ENCODE peak calls at places on chromosomes 3 and 15, in nine cellular contexts. T is testis, I is right lobe of liver, L is kidney, H is lower lobe of right lung, F is fibroblast of lung, Z is adrenal gland, Q is psoas muscle, X is pancreas. P is an unnamed sample. For H3K4me1, the result is how much of the 10 kb centered on the place peaks cover.

GRCh38 chr3:140726061-140726460 is 48.2 kb downstream of the TRIM42 start:
- DNase-seq in T (no peak), I (no peak), L (no peak), H (no peak), F (no peak), Z (no peak), Q (no peak), X (no peak), P (no peak)

GRCh38 chr3:111566844-111567243 is 24.8 kb downstream of the CD96 start:
- DNase-seq in T (peak), I (no peak), L (no peak), H (no peak), F (no peak), Z (no peak), Q (no peak), X (no peak), P (no peak)

GRCh38 chr3:194491996-194492395 is 5.2 kb upstream of the ATP13A3 start:
- DNase-seq in T (no peak), I (no peak), L (no peak), H (no peak), F (no peak), Z (no peak), Q (no peak), X (no peak), P (no peak)

GRCh38 chr15:70584838-70585706 is 178.3 kb downstream of the UACA start:
- DNase-seq in T (peak), I (peak), L (no peak), H (no peak), F (peak), Z (no peak), Q (peak), X (no peak), P (no peak)

GRCh38 chr3:112974894-112975293 is at the start of gene CD200R1:
- DNase-seq in T (no peak), I (no peak), L (no peak), H (no peak), F (no peak), Z (no peak), Q (no peak), X (no peak), P (no peak)

GRCh38 chr15:47517737-47518136 is 199.6 kb upstream of the SEMA6D start:
- DNase-seq in T (no peak), I (no peak), L (no peak), H (no peak), F (peak), Z (no peak), Q (no peak), X (no peak), P (no peak)

GRCh38 chr3:100352296-100353178 is 18.0 kb downstream of the NIT2 start:
- DNase-seq in T (no peak), I (peak), L (no peak), H (no peak), F (no peak), Z (no peak), Q (no peak), X (no peak), P (no peak)

GRCh38 chr3:139151530-139151929 is 106.8 kb upstream of the PRR23C start:
- DNase-seq in T (no peak), I (no peak), L (no peak), H (no peak), F (no peak), Z (no peak), Q (no peak), X (no peak), P (no peak)

GRCh38 chr15:63073497-63074172 is 31.1 kb downstream of the TPM1 start:
- DNase-seq in T (no peak), I (no peak), L (no peak), H (no peak), F (no peak), Z (no peak), Q (no peak), X (no peak), P (no peak)

GRCh38 chr3:128188958-128189357 is 35.7 kb downstream of the EEFSEC start:
- DNase-seq in T (no peak), I (no peak), L (no peak), H (no peak), F (no peak), Z (no peak), Q (no peak), X (no peak), P (no peak)

GRCh38 chr3:39090922-39091321 is 16.5 kb downstream of the GORASP1 start:
- DNase-seq in T (no peak), I (no peak), L (no peak), H (no peak), F (peak), Z (no peak), Q (no peak), X (no peak), P (no peak)

GRCh38 chr15:55289011-55289572 is 521 bp downstream of the RAB27A start:
- DNase-seq in T (peak), I (peak), L (no peak), H (peak), F (peak), Z (peak), Q (peak), X (peak), P (peak)

GRCh38 chr3:132256984-132257383 is 60.2 kb upstream of the ACP3 start:
- DNase-seq in T (peak), I (no peak), L (no peak), H (no peak), F (peak), Z (peak), Q (no peak), X (no peak), P (no peak)

GRCh38 chr3:191329654-191330308 is 545 bp downstream of the UTS2B start:
- DNase-seq in T (peak), I (peak), L (no peak), H (peak), F (peak), Z (peak), Q (peak), X (peak), P (peak)

GRCh38 chr3:148718982-148719862 is 21.5 kb downstream of the AGTR1 start:
- DNase-seq in T (no peak), I (no peak), L (no peak), H (no peak), F (peak), Z (no peak), Q (no peak), X (no peak), P (no peak)

GRCh38 chr3:32198714-32199113 is 39.8 kb upstream of the CMTM8 start:
- DNase-seq in T (no peak), I (no peak), L (no peak), H (no peak), F (no peak), Z (no peak), Q (no peak), X (no peak), P (no peak)

GRCh38 chr3:60189304-60189703 is 1061.9 kb downstream of the FHIT start:
- DNase-seq in T (no peak), I (no peak), L (no peak), H (no peak), F (no peak), Z (no peak), Q (no peak), X (no peak), P (no peak)

GRCh38 chr3:179840985-179841384 is 188.1 kb downstream of the USP13 start:
- DNase-seq in T (no peak), I (no peak), L (no peak), H (no peak), F (peak), Z (no peak), Q (no peak), X (no peak), P (no peak)

GRCh38 chr15:67090297-67091072 is 25.1 kb downstream of the SMAD3 start:
- DNase-seq in T (no peak), I (no peak), L (no peak), H (no peak), F (no peak), Z (no peak), Q (no peak), X (no peak), P (no peak)

GRCh38 chr3:21020681-21021080 is 730.3 kb downstream of the ZNF385D start:
- DNase-seq in T (no peak), I (no peak), L (no peak), H (no peak), F (no peak), Z (no peak), Q (no peak), X (no peak), P (no peak)

GRCh38 chr15:100710213-100710612 is 107.8 kb downstream of the ASB7 start:
- DNase-seq in T (peak), I (no peak), L (no peak), H (no peak), F (no peak), Z (no peak), Q (no peak), X (no peak), P (no peak)

GRCh38 chr3:31544634-31545033 is 11.9 kb downstream of the STT3B start:
- DNase-seq in T (no peak), I (peak), L (no peak), H (peak), F (peak), Z (no peak), Q (peak), X (no peak), P (peak)

GRCh38 chr3:122247825-122248185 is 64.3 kb downstream of the CASR start:
- DNase-seq in T (no peak), I (no peak), L (peak), H (no peak), F (no peak), Z (no peak), Q (no peak), X (no peak), P (no peak)

GRCh38 chr3:111246967-111247760 is 175.5 kb downstream of the NECTIN3 start:
- DNase-seq in T (no peak), I (no peak), L (no peak), H (no peak), F (peak), Z (no peak), Q (no peak), X (no peak), P (no peak)

GRCh38 chr15:55526559-55527036 is 18.6 kb upstream of the DNAAF4 start:
- DNase-seq in T (peak), I (no peak), L (no peak), H (no peak), F (peak), Z (peak), Q (no peak), X (no peak), P (no peak)

GRCh38 chr15:56804908-56805307 is 71.6 kb upstream of the ZNF280D start:
- DNase-seq in T (no peak), I (no peak), L (no peak), H (no peak), F (peak), Z (no peak), Q (no peak), X (no peak), P (no peak)

GRCh38 chr3:106473576-106474506 is 605.0 kb upstream of the CBLB start:
- DNase-seq in T (no peak), I (no peak), L (no peak), H (no peak), F (no peak), Z (no peak), Q (no peak), X (no peak), P (no peak)

GRCh38 chr15:64842986-64843561 is 1.4 kb downstream of the PLEKHO2 start:
- DNase-seq in T (no peak), I (no peak), L (no peak), H (peak), F (peak), Z (peak), Q (peak), X (no peak), P (peak)

GRCh38 chr3:111621535-111621934 is 26.4 kb upstream of the ZBED2 start:
- DNase-seq in T (peak), I (no peak), L (no peak), H (no peak), F (no peak), Z (no peak), Q (no peak), X (no peak), P (no peak)

GRCh38 chr3:177318559-177318958 is 121.3 kb upstream of the TBL1XR1 start:
- DNase-seq in T (no peak), I (no peak), L (no peak), H (no peak), F (no peak), Z (no peak), Q (no peak), X (no peak), P (no peak)

GRCh38 chr15:66692808-66693596 is 9.0 kb upstream of the SMAD6 start:
- DNase-seq in T (no peak), I (no peak), L (no peak), H (no peak), F (no peak), Z (no peak), Q (no peak), X (no peak), P (no peak)

GRCh38 chr3:38002940-38003339 is 12.4 kb downstream of the VILL start:
- DNase-seq in T (no peak), I (no peak), L (peak), H (no peak), F (no peak), Z (peak), Q (no peak), X (peak), P (no peak)

GRCh38 chr3:38138347-38139190 is at the start of gene MYD88:
- DNase-seq in T (peak), I (peak), L (peak), H (peak), F (peak), Z (peak), Q (peak), X (peak), P (peak)

GRCh38 chr3:48694610-48695051 is 8.9 kb upstream of the NCKIPSD start:
- DNase-seq in T (peak), I (peak), L (peak), H (peak), F (peak), Z (peak), Q (peak), X (no peak), P (peak)

GRCh38 chr15:83064859-83065258 is 2.2 kb downstream of the BTBD1 start:
- DNase-seq in T (no peak), I (no peak), L (no peak), H (no peak), F (no peak), Z (no peak), Q (no peak), X (no peak), P (no peak)

GRCh38 chr3:129256270-129256669 is 6.9 kb downstream of the COPG1 start:
- DNase-seq in T (no peak), I (no peak), L (no peak), H (no peak), F (no peak), Z (no peak), Q (no peak), X (no peak), P (peak)

GRCh38 chr3:73419179-73419803 is 205.4 kb downstream of the PDZRN3 start:
- DNase-seq in T (no peak), I (no peak), L (no peak), H (no peak), F (peak), Z (peak), Q (no peak), X (no peak), P (no peak)

DNA sequence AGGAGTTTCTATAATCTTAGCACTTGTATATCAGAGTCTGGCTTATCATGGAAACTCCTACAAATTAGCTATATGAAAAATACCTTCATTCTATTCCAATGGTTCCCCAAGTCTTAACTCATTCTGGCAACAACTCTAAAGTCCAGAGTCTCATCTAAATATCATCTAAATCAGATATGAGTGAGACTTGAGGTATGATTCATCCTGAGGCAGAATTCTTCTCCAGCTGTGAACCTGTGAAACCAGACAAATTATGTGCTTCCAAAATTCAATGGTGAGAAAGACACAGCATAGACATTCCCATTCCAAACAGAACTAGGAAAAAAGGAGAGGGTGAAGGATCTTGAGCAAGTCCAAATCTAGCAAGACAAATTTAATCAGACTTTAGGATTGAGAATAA is 138.8 kb downstream of the THRB start:
- DNase-seq in T (no peak), I (no peak), L (no peak), H (no peak), F (no peak), Z (no peak), Q (no peak), X (no peak), P (no peak)
- H3K4me1 ChIP-seq in T (under half), I (under half), L (under half), H (under half), F (under half), Z (under half), Q (under half), X (under half), P (under half)

GRCh38 chr3:45547202-45547701 is 47.3 kb upstream of the LIMD1 start:
- DNase-seq in T (no peak), I (peak), L (no peak), H (no peak), F (no peak), Z (no peak), Q (no peak), X (no peak), P (no peak)
- H3K4me1 ChIP-seq in T (under half), I (under half), L (under half), H (half or more), F (under half), Z (under half), Q (half or more), X (under half), P (half or more)

DNA sequence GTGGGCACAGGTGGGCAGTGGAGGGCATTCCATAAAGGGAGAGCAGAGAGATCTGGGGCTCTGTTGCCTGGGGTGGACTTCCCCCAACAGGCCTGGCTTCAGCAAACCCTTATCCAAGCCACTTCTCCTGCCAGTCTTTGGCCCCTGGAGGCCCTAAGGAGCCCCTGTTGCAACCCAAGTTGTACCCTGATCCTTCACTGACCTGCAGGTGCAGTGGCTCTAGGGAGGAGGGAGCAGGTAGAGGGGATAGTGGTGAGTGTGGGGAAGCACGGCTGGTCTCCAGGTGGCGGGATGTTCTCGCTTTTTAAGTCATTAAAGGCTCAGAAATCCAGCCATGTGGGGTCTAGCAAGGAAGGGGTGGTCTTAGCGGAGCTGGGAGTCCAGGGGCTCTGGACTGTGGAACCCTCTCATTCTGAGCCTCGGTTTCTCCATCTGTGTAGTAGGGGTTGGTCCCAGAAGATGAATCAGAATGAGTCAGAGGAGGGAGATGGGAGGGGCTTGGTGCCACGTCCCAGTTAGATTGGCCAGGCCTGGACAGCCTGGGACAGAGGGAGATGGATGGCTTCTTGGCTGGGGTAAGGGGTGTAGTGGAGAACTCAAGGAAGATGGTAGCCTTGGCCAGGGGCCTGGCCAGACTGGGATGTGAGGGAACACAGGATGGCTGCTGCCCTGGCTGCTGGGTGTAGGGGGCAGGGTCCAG is 2.6 kb downstream of the ZBTB47 start:
- DNase-seq in T (no peak), I (no peak), L (peak), H (no peak), F (peak), Z (peak), Q (peak), X (peak), P (no peak)
- H3K4me1 ChIP-seq in T (under half), I (under half), L (under half), H (under half), F (under half), Z (under half), Q (half or more), X (under half), P (half or more)

DNA sequence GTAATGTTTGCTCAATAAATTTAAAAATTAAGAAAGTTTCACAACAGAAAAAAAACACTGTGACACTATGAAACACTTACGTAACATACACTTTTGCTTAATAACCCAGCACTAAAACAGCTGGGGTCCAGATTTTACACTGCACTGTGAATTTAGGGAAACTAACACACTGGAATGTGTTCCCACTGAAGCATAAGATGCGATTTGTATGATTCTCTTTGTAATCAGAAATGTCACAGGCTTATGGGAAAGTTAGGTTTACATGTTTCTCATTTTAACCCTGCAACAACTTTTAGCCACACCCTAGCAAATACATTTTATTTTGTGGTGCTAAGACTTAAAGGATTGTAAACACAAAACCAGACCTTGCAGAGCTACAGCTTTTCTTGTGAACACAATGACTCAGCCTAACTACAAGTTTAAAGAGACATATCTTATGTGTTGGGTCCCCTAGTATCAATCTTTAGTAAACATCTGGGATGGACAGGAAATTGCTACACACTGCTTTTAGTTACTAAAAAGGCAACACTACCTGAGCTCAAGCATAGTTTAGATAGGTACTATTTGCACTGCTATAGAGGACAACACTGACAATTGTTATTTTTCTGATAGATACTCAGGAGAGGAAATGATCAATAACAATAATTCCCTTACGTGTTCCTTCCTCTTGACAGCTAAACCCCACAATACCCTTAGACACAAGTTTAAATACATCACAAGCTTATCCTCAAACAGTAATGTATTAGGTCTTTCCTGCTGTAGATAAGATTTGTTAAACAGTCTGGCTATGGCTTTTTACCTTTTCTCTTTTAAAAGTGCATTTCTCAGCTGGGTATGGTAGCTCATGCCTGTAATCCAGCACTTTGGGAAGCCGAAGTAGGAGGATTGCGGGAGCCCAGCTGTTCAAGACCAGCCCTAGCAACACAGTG is 3.8 kb downstream of the PLD1 start:
- DNase-seq in T (no peak), I (no peak), L (no peak), H (no peak), F (peak), Z (no peak), Q (no peak), X (no peak), P (no peak)
- H3K4me1 ChIP-seq in T (under half), I (under half), L (under half), H (half or more), F (under half), Z (under half), Q (under half), X (under half), P (half or more)